ENCODE peak calls at places on chromosomes 3 and 15, in nine cellular contexts. E is H9, T is NAMALWA, D is HepG2, K is hepatocyte, Y is nucleus accumbens, W is iPS DF 6.9, Q is coronary artery, G is PC-9. J is an unnamed sample.

GRCh38 chr3:119810018-119810435 is 28.1 kb downstream of the NR1I2 start:
- DNase-seq in E (peak), T (no peak), D (no peak), K (peak), Y (no peak), W (no peak), Q (no peak), G (no peak), J (peak)

GRCh38 chr3:115855911-115856310 is 232.6 kb downstream of the GAP43 start:
- DNase-seq in E (no peak), T (no peak), D (no peak), K (no peak), Y (no peak), W (no peak), Q (no peak), G (no peak), J (no peak)

GRCh38 chr3:140050977-140051957 is 116.3 kb downstream of the CLSTN2 start:
- DNase-seq in E (peak), T (peak), D (peak), K (no peak), Y (no peak), W (no peak), Q (no peak), G (no peak), J (no peak)

GRCh38 chr3:23991236-23992050 is 46.4 kb downstream of the NR1D2 start:
- DNase-seq in E (no peak), T (no peak), D (no peak), K (peak), Y (peak), W (no peak), Q (no peak), G (no peak), J (no peak)

GRCh38 chr3:114879059-114880031 is 267.7 kb downstream of the ZBTB20 start:
- DNase-seq in E (no peak), T (no peak), D (no peak), K (no peak), Y (no peak), W (no peak), Q (no peak), G (no peak), J (peak)

GRCh38 chr3:38637906-38638305 is 11.6 kb downstream of the SCN5A start:
- DNase-seq in E (peak), T (no peak), D (no peak), K (no peak), Y (no peak), W (no peak), Q (no peak), G (no peak), J (no peak)

GRCh38 chr3:192887701-192888100 is 30.0 kb downstream of the MB21D2 start:
- DNase-seq in E (peak), T (no peak), D (no peak), K (peak), Y (no peak), W (no peak), Q (no peak), G (no peak), J (no peak)

GRCh38 chr15:79970921-79971434 is at the start of gene BCL2A1:
- DNase-seq in E (no peak), T (peak), D (no peak), K (peak), Y (no peak), W (no peak), Q (no peak), G (no peak), J (peak)

GRCh38 chr3:161559177-161559998 is 62.8 kb downstream of the OTOL1 start:
- DNase-seq in E (no peak), T (peak), D (peak), K (peak), Y (no peak), W (peak), Q (no peak), G (no peak), J (peak)